ENCODE peak calls at places on chromosomes 6 and 20, in ten cellular contexts. One of them, this sample, is unnamed.

GRCh38 chr6:119347466-119348307 is 1.9 kb downstream of the MAN1A1 start:
- DNase-seq in Caco-2: peak; percentile 52
- DNase-seq in mammary epithelial cell: no peak
- DNase-seq in mucosa of descending colon: peak; percentile 81
- DNase-seq in NB4: peak; percentile 26
- DNase-seq in bronchial epithelial cell: no peak
- DNase-seq in fibroblast of lung: peak; percentile 11
- DNase-seq in neural crest cell: no peak
- DNase-seq in thoracic aorta: no peak
- DNase-seq in body of pancreas: peak; percentile 56
- DNase-seq in this sample: peak; percentile 17

GRCh38 chr6:17839526-17839925 is 132.8 kb upstream of the NUP153 start:
- DNase-seq in Caco-2: no peak
- DNase-seq in mammary epithelial cell: no peak
- DNase-seq in mucosa of descending colon: no peak
- DNase-seq in NB4: no peak
- DNase-seq in bronchial epithelial cell: no peak
- DNase-seq in fibroblast of lung: no peak
- DNase-seq in neural crest cell: no peak
- DNase-seq in thoracic aorta: no peak
- DNase-seq in body of pancreas: no peak
- DNase-seq in this sample: no peak

GRCh38 chr6:16621002-16621401 is 140.3 kb downstream of the ATXN1 start:
- DNase-seq in Caco-2: no peak
- DNase-seq in mammary epithelial cell: no peak
- DNase-seq in mucosa of descending colon: no peak
- DNase-seq in NB4: no peak
- DNase-seq in bronchial epithelial cell: no peak
- DNase-seq in fibroblast of lung: no peak
- DNase-seq in neural crest cell: no peak
- DNase-seq in thoracic aorta: no peak
- DNase-seq in body of pancreas: no peak
- DNase-seq in this sample: no peak

GRCh38 chr6:3742426-3743344 is 8.8 kb downstream of the PXDC1 start:
- DNase-seq in Caco-2: peak; percentile 88
- DNase-seq in mammary epithelial cell: peak; percentile 74
- DNase-seq in mucosa of descending colon: peak; percentile 89
- DNase-seq in NB4: peak; percentile 83
- DNase-seq in bronchial epithelial cell: peak; percentile 58
- DNase-seq in fibroblast of lung: peak; percentile 62
- DNase-seq in neural crest cell: peak; percentile 88
- DNase-seq in thoracic aorta: no peak
- DNase-seq in body of pancreas: peak; percentile 91
- DNase-seq in this sample: peak; percentile 80

GRCh38 chr20:5495026-5495425 is 178.3 kb upstream of the PROKR2 start:
- DNase-seq in Caco-2: no peak
- DNase-seq in mammary epithelial cell: no peak
- DNase-seq in mucosa of descending colon: no peak
- DNase-seq in NB4: no peak
- DNase-seq in bronchial epithelial cell: no peak
- DNase-seq in fibroblast of lung: no peak
- DNase-seq in neural crest cell: no peak
- DNase-seq in thoracic aorta: no peak
- DNase-seq in body of pancreas: no peak
- DNase-seq in this sample: no peak

GRCh38 chr6:132007474-132008190 is 56.5 kb upstream of the CCN2 start:
- DNase-seq in Caco-2: no peak
- DNase-seq in mammary epithelial cell: peak; percentile 61
- DNase-seq in mucosa of descending colon: no peak
- DNase-seq in NB4: no peak
- DNase-seq in bronchial epithelial cell: peak; percentile 63
- DNase-seq in fibroblast of lung: peak; percentile 46
- DNase-seq in neural crest cell: no peak
- DNase-seq in thoracic aorta: no peak
- DNase-seq in body of pancreas: no peak
- DNase-seq in this sample: no peak

GRCh38 chr20:53162251-53162835 is 190.2 kb downstream of the TSHZ2 start:
- DNase-seq in Caco-2: peak; percentile 24
- DNase-seq in mammary epithelial cell: peak; percentile 75
- DNase-seq in mucosa of descending colon: no peak
- DNase-seq in NB4: peak; percentile 58
- DNase-seq in bronchial epithelial cell: peak; percentile 83
- DNase-seq in fibroblast of lung: peak; percentile 91
- DNase-seq in neural crest cell: peak; percentile 10
- DNase-seq in thoracic aorta: no peak
- DNase-seq in body of pancreas: peak; percentile 28
- DNase-seq in this sample: peak; percentile 21

GRCh38 chr6:106250997-106251396 is 74.6 kb downstream of the ATG5 start:
- DNase-seq in Caco-2: no peak
- DNase-seq in mammary epithelial cell: no peak
- DNase-seq in mucosa of descending colon: no peak
- DNase-seq in NB4: no peak
- DNase-seq in bronchial epithelial cell: no peak
- DNase-seq in fibroblast of lung: no peak
- DNase-seq in neural crest cell: no peak
- DNase-seq in thoracic aorta: no peak
- DNase-seq in body of pancreas: no peak
- DNase-seq in this sample: no peak

GRCh38 chr6:134814076-134814709 is 135.7 kb downstream of the ALDH8A1 start:
- DNase-seq in Caco-2: no peak
- DNase-seq in mammary epithelial cell: peak; percentile 73
- DNase-seq in mucosa of descending colon: no peak
- DNase-seq in NB4: no peak
- DNase-seq in bronchial epithelial cell: peak; percentile 68
- DNase-seq in fibroblast of lung: peak; percentile 61
- DNase-seq in neural crest cell: no peak
- DNase-seq in thoracic aorta: no peak
- DNase-seq in body of pancreas: no peak
- DNase-seq in this sample: no peak

GRCh38 chr6:10429638-10430427 is 15.0 kb upstream of the TFAP2A start:
- DNase-seq in Caco-2: peak; percentile 57
- DNase-seq in mammary epithelial cell: peak; percentile 74
- DNase-seq in mucosa of descending colon: no peak
- DNase-seq in NB4: peak; percentile 80
- DNase-seq in bronchial epithelial cell: peak; percentile 88
- DNase-seq in fibroblast of lung: peak; percentile 42
- DNase-seq in neural crest cell: no peak
- DNase-seq in thoracic aorta: no peak
- DNase-seq in body of pancreas: peak; percentile 45
- DNase-seq in this sample: no peak

GRCh38 chr6:113893866-113894265 is 36.7 kb downstream of the MARCKS start:
- DNase-seq in Caco-2: no peak
- DNase-seq in mammary epithelial cell: no peak
- DNase-seq in mucosa of descending colon: no peak
- DNase-seq in NB4: no peak
- DNase-seq in bronchial epithelial cell: no peak
- DNase-seq in fibroblast of lung: peak; percentile 63
- DNase-seq in neural crest cell: no peak
- DNase-seq in thoracic aorta: no peak
- DNase-seq in body of pancreas: no peak
- DNase-seq in this sample: no peak

DNA sequence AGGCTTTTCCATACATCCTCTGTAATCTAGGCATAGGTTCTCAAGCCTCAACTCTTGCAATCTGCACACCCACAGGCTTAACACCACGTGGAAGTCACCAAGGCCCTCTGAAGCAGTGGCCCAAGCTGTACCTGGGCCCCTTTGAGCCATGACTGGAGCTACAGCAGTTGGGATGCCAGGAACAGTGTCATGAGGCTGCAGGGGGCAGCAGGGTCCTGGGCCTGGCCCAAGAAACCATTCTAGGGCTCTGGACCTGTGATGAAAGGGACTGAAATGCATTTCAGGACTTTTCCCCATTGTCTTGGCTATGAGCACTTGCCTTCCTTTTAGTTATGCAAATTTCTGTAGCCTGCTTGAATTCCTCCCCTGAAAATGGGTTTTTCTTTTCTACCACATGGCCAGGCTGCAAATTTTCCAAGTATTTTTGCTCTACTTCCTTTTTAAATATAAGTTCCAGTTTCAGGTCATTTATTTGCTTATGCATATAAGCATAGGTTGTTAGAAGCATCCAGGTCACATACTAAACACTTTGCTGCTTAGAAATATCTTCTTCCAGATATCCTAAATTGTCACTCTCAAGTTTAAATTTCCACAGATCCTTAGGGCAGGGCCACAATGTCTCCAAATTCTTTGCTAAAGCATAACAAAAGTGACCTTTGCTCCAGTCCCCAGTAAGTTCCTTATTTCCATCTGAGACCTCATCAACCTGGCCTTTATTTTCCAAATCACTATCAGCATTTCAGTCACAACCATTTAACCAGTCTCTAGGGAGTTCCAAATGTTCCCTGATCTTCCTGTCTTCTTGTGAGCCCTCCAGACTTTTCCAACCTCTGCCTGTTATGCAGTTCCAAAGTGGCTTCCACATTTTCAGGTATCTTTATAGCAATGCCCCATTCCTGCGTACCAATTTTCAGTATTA is 48.6 kb upstream of the CD2AP start:
- DNase-seq in Caco-2: no peak
- DNase-seq in mammary epithelial cell: no peak
- DNase-seq in mucosa of descending colon: no peak
- DNase-seq in NB4: no peak
- DNase-seq in bronchial epithelial cell: no peak
- DNase-seq in fibroblast of lung: no peak
- DNase-seq in neural crest cell: no peak
- DNase-seq in thoracic aorta: no peak
- DNase-seq in body of pancreas: no peak
- DNase-seq in this sample: no peak
- TF ChIP-seq CTCF in Caco-2: no peak
- TF ChIP-seq CTCF in mammary epithelial cell: no peak
- TF ChIP-seq CTCF in mucosa of descending colon: no peak
- TF ChIP-seq CTCF in NB4: no peak
- TF ChIP-seq CTCF in bronchial epithelial cell: no peak
- TF ChIP-seq CTCF in fibroblast of lung: no peak
- TF ChIP-seq CTCF in neural crest cell: no peak
- TF ChIP-seq CTCF in thoracic aorta: no peak
- TF ChIP-seq CTCF in body of pancreas: no peak
- TF ChIP-seq CTCF in this sample: no peak

GRCh38 chr6:32195902-32196681 is 3.6 kb upstream of the GPSM3 start:
- DNase-seq in Caco-2: peak; percentile 77
- DNase-seq in mammary epithelial cell: peak; percentile 79
- DNase-seq in mucosa of descending colon: peak; percentile 95
- DNase-seq in NB4: peak; percentile 91
- DNase-seq in bronchial epithelial cell: peak; percentile 42
- DNase-seq in fibroblast of lung: peak; percentile 91
- DNase-seq in neural crest cell: peak; percentile 85
- DNase-seq in thoracic aorta: peak; percentile 74
- DNase-seq in body of pancreas: peak; percentile 87
- DNase-seq in this sample: peak; percentile 78
- TF ChIP-seq CTCF in Caco-2: peak; percentile 7
- TF ChIP-seq CTCF in mammary epithelial cell: no peak
- TF ChIP-seq CTCF in mucosa of descending colon: no peak
- TF ChIP-seq CTCF in NB4: no peak
- TF ChIP-seq CTCF in bronchial epithelial cell: no peak
- TF ChIP-seq CTCF in fibroblast of lung: no peak
- TF ChIP-seq CTCF in neural crest cell: no peak
- TF ChIP-seq CTCF in thoracic aorta: peak; percentile 1
- TF ChIP-seq CTCF in body of pancreas: no peak
- TF ChIP-seq CTCF in this sample: no peak

DNA sequence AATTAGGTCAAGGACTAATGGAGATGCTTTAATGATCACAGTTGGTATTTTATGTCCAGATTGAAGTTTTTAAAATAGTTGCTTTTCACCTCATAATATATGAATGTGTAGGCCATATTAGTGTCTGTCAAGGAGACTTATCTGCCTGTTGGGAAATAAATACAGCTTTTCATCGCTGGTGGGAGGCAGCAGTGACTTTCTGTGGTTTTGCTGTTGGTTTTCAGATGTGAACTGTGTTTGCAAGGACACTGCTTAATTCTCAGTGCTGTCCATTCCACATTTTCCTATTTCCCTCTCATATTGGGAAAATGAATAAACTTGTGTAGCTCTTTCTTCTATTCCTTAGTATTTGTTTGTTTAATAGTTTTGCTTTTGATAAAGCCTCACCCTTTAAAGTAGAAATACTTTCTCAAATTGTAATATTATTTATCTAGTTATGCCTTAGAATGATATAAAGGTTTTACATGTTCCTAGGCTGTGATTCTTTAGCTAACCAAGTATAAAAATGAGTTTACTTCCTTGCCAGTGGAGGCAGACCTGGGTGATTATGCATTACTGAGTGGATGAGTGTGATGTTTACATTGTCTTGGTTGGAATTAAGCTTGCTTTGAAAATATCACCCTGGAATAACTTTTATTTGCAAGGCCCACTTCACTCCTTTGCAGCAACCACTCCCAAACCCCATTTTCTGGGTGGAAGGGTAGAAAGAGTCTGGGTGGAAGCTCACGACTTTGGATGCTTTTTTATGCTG is 3.3 kb downstream of the PLCB4 start:
- DNase-seq in Caco-2: no peak
- DNase-seq in mammary epithelial cell: no peak
- DNase-seq in mucosa of descending colon: no peak
- DNase-seq in NB4: no peak
- DNase-seq in bronchial epithelial cell: peak; percentile 25
- DNase-seq in fibroblast of lung: peak; percentile 23
- DNase-seq in neural crest cell: no peak
- DNase-seq in thoracic aorta: no peak
- DNase-seq in body of pancreas: no peak
- DNase-seq in this sample: no peak
- TF ChIP-seq CTCF in Caco-2: no peak
- TF ChIP-seq CTCF in mammary epithelial cell: no peak
- TF ChIP-seq CTCF in mucosa of descending colon: no peak
- TF ChIP-seq CTCF in NB4: no peak
- TF ChIP-seq CTCF in bronchial epithelial cell: no peak
- TF ChIP-seq CTCF in fibroblast of lung: no peak
- TF ChIP-seq CTCF in neural crest cell: no peak
- TF ChIP-seq CTCF in thoracic aorta: no peak
- TF ChIP-seq CTCF in body of pancreas: no peak
- TF ChIP-seq CTCF in this sample: no peak

GRCh38 chr20:2421247-2421646 is 40.5 kb downstream of the TGM6 start:
- DNase-seq in Caco-2: no peak
- DNase-seq in mammary epithelial cell: no peak
- DNase-seq in mucosa of descending colon: no peak
- DNase-seq in NB4: no peak
- DNase-seq in bronchial epithelial cell: peak; percentile 22
- DNase-seq in fibroblast of lung: no peak
- DNase-seq in neural crest cell: no peak
- DNase-seq in thoracic aorta: no peak
- DNase-seq in body of pancreas: no peak
- DNase-seq in this sample: no peak
- TF ChIP-seq CTCF in Caco-2: peak; percentile 14
- TF ChIP-seq CTCF in mammary epithelial cell: peak; percentile 37
- TF ChIP-seq CTCF in mucosa of descending colon: no peak
- TF ChIP-seq CTCF in NB4: no peak
- TF ChIP-seq CTCF in bronchial epithelial cell: peak; percentile 14
- TF ChIP-seq CTCF in fibroblast of lung: peak; percentile 5
- TF ChIP-seq CTCF in neural crest cell: no peak
- TF ChIP-seq CTCF in thoracic aorta: no peak
- TF ChIP-seq CTCF in body of pancreas: no peak
- TF ChIP-seq CTCF in this sample: no peak